ENCODE peak calls at places on chromosomes 13 and 19, in four cellular contexts. F is mucosa of descending colon, Z is hepatocyte, B is GM23338. P is an unnamed sample. For H3K36me3, the result is how much of the 10 kb centered on the place peaks cover.

GRCh38 chr13:28099396-28100148 is 804 bp downstream of the FLT3 start:
- DNase-seq in F (no peak), Z (no peak), B (peak), P (no peak)

GRCh38 chr19:28185646-28186045 is 1027.3 kb downstream of the UQCRFS1 start:
- DNase-seq in F (no peak), Z (no peak), B (no peak), P (no peak)

GRCh38 chr19:30682576-30683536 is 310.7 kb downstream of the ZNF536 start:
- DNase-seq in F (peak), Z (peak), B (peak), P (peak)

GRCh38 chr19:53057904-53058579 is 13.5 kb downstream of the ERVV-2 start:
- DNase-seq in F (no peak), Z (peak), B (peak), P (no peak)

GRCh38 chr13:60627071-60627686 is 230.2 kb downstream of the TDRD3 start:
- DNase-seq in F (no peak), Z (peak), B (peak), P (peak)

GRCh38 chr19:18915639-18916038 is 3.5 kb downstream of the COPE start:
- DNase-seq in F (peak), Z (no peak), B (peak), P (peak)

GRCh38 chr19:10510301-10510802 is 6.9 kb downstream of the S1PR5 start:
- DNase-seq in F (peak), Z (peak), B (peak), P (peak)

GRCh38 chr13:25752957-25753540 is 298.8 kb downstream of the SHISA2 start:
- DNase-seq in F (peak), Z (peak), B (no peak), P (peak)

GRCh38 chr13:101919541-101920306 is 467.2 kb downstream of the ITGBL1 start:
- DNase-seq in F (no peak), Z (peak), B (peak), P (peak)

GRCh38 chr13:35891486-35891885 is 239.7 kb downstream of the DCLK1 start:
- DNase-seq in F (no peak), Z (no peak), B (no peak), P (no peak)

GRCh38 chr13:57988276-57988675 is 356.7 kb downstream of the PCDH17 start:
- DNase-seq in F (no peak), Z (no peak), B (no peak), P (no peak)

GRCh38 chr19:5331790-5332189 is 8.8 kb downstream of the PTPRS start:
- DNase-seq in F (no peak), Z (no peak), B (no peak), P (no peak)

GRCh38 chr13:47415048-47415447 is 518.2 kb upstream of the HTR2A start:
- DNase-seq in F (no peak), Z (no peak), B (no peak), P (no peak)

GRCh38 chr19:36041831-36042230 is 9.2 kb upstream of the CLIP3 start:
- DNase-seq in F (no peak), Z (peak), B (peak), P (peak)

DNA sequence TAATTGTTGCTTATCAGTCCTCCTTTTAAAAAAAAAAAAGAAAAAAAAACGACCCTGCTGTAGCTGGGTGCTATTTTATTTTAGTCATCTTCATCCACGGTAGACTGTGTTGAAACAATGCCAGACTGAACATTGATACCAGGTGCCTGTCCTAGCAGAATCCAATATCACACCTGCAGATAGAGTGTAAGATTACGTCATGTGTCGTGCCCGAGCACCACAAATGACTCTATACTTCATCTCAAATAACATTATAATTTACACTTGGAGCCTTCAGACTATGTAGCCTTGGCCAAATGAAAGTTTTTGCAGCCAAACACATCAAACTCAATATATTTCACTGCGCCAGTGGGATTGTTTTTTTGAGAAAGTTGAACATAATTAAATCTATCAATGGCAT is 410.6 kb downstream of the FGF9 start:
- DNase-seq in F (no peak), Z (no peak), B (no peak), P (no peak)
- H3K4me3 ChIP-seq in F (no peak), Z (no peak), B (no peak), P (no peak)

GRCh38 chr19:313169-313987 is 22.2 kb upstream of the PLPP2 start:
- DNase-seq in F (no peak), Z (no peak), B (no peak), P (no peak)
- H3K36me3 ChIP-seq in F (under half), Z (under half), B (under half), P (under half)

GRCh38 chr19:51093510-51094345 is 11.0 kb upstream of the KLK14 start:
- DNase-seq in F (no peak), Z (no peak), B (no peak), P (peak)

GRCh38 chr19:51093066-51093465 is 10.4 kb upstream of the KLK14 start:
- DNase-seq in F (no peak), Z (no peak), B (no peak), P (no peak)

GRCh38 chr19:51096473-51097165 is 11.6 kb downstream of the CTU1 start:
- DNase-seq in F (no peak), Z (no peak), B (peak), P (no peak)

GRCh38 chr19:51097166-51097736 is 11.0 kb downstream of the CTU1 start:
- DNase-seq in F (peak), Z (peak), B (peak), P (peak)

GRCh38 chr19:51094696-51095279 is 12.1 kb upstream of the KLK14 start:
- DNase-seq in F (no peak), Z (peak), B (peak), P (no peak)
- TF ChIP-seq CTCF in F (no peak), Z (peak), B (peak), P (peak)

DNA sequence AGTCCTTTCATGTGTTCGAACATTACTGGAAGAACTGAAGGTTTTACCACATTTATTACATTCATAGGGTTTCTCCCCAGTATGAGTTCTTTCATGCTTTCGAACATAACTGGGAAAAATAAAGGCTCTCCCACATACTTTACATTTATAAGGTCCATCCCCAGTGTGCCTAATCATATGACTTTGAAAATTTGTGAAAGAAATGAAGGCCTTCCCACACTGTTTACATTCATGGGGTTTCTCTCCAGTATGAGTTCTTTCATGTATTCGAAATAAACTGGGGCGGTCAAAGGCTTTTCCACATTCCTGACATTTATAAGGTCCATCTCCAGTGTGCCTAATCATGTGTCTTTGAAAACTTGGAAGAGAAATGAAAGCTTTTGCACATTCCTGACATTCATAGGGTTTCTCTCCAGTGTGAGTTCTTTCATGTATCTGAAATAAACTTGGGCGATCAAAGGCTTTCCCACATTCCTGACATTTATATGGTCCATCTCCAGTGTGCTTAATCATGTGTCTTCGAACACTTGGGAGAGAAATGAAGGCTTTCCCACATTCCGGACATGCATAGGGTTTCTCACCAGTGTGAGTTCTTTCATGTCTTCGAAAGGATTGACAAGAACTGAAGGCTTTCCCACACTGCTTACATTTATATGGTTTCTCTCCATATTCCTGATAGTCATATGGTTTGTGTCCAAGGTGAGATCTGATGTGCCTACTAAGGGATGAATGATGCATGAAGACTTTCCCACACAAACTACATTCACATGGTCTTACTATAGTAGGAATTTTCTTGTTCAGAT is 24.0 kb downstream of the ZNF564 start:
- DNase-seq in F (no peak), Z (peak), B (peak), P (peak)
- H3K4me3 ChIP-seq in F (no peak), Z (peak), B (peak), P (no peak)

GRCh38 chr19:2120821-2121220 is 24.1 kb downstream of the IZUMO4 start:
- DNase-seq in F (no peak), Z (no peak), B (no peak), P (no peak)

GRCh38 chr19:2116507-2116906 is 19.8 kb downstream of the IZUMO4 start:
- DNase-seq in F (no peak), Z (no peak), B (no peak), P (no peak)

GRCh38 chr19:2119916-2120785 is 23.4 kb downstream of the IZUMO4 start:
- DNase-seq in F (no peak), Z (no peak), B (no peak), P (no peak)

GRCh38 chr19:2117215-2117960 is 20.7 kb downstream of the IZUMO4 start:
- DNase-seq in F (no peak), Z (no peak), B (no peak), P (no peak)

GRCh38 chr19:2118438-2118837 is 21.7 kb downstream of the IZUMO4 start:
- DNase-seq in F (no peak), Z (no peak), B (no peak), P (no peak)
- H3K36me3 ChIP-seq in F (under half), Z (under half), B (under half), P (half or more)

DNA sequence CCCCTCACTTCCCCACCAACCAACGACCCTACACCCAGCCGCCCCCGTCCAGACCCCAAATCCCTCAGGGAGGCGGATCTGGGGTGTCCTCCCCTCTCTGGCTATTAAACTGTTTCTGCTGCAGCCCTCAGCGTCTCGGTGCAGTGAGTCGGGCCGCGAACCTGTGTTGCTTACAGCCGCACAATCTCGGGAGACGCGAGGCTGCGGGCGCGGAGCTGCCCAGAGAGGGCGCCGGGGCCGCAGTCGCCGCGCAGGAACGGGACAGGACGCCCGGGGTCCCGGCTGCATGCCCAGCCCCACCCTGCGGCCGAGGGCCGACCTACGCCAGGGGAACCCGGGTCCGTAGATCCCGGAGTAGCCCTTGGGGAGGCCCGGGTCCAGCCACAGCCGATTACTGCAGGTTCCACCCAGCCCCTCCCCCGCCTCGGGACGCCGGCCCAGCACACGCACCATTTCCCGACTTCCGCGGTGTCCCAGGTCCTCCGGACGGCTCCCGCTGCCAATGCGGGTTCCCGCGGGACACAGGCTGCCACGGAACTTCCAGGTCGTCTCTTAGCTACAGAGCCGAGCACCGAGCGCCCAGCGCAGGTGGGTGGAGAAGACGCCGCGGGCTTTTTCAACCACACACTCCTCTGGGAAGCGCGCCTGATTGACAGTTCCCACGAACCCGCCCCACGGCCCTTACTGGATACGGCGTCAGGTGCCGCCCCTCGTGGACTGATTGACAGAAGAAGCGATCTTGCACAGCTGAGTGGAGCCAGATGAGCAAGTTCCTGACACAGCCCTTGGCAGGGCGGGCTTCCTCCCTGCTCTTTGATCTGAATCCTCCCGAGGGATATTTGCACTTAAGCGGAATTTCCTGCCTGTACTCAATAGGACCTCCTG is at the start of gene ZNF799:
- DNase-seq in F (peak), Z (peak), B (peak), P (peak)
- TF ChIP-seq CTCF in F (no peak), Z (peak), B (peak), P (peak)

GRCh38 chr13:98837896-98838295 is 85.4 kb upstream of the SLC15A1 start:
- DNase-seq in F (no peak), Z (no peak), B (no peak), P (no peak)
- H3K4me3 ChIP-seq in F (no peak), Z (no peak), B (no peak), P (no peak)